ENCODE peak calls at places on chromosomes 5 and 9, in eight cellular contexts. S is HCT116, P is A549, H is HepG2, R is GM12878, V is H1, N is K562, U is SK-N-SH. E is an unnamed sample.

GRCh38 chr9:97312101-97312500 is 4.6 kb downstream of the CCDC180 start:
- DNase-seq in S (no peak), H (no peak), R (no peak), U (no peak), V (no peak), N (no peak), P (no peak), E (no peak)

GRCh38 chr5:10671041-10672008 is 89.7 kb downstream of the DAP start:
- DNase-seq in S (no peak), R (no peak), H (no peak), N (no peak), P (no peak), V (no peak), U (peak; percentile 55), E (no peak)

GRCh38 chr5:78490709-78491485 is 130.5 kb downstream of the SCAMP1 start:
- DNase-seq in S (no peak), V (no peak), U (no peak), H (no peak), R (no peak), N (no peak), P (no peak), E (peak; percentile 49)

GRCh38 chr9:95757483-95757882 is 118.0 kb upstream of the ERCC6L2 start:
- DNase-seq in V (no peak), S (no peak), P (no peak), U (no peak), H (no peak), N (no peak), R (no peak), E (no peak)

GRCh38 chr5:173625261-173625660 is 8.8 kb upstream of the BOD1 start:
- DNase-seq in P (no peak), H (no peak), V (no peak), S (no peak), R (no peak), U (no peak), N (peak; percentile 22), E (no peak)

GRCh38 chr5:159092288-159092687 is 7.4 kb downstream of the EBF1 start:
- DNase-seq in P (no peak), U (no peak), R (no peak), V (no peak), H (no peak), S (no peak), N (no peak), E (no peak)

GRCh38 chr5:143245929-143246561 is 157.4 kb downstream of the NR3C1 start:
- DNase-seq in H (peak; percentile 64), U (no peak), V (no peak), P (peak; percentile 96), R (no peak), S (peak; percentile 92), N (peak; percentile 87), E (peak; percentile 41)

GRCh38 chr9:76818271-76818670 is 54.0 kb downstream of the PCA3 start:
- DNase-seq in R (no peak), N (peak; percentile 4), V (no peak), S (peak; percentile 91), U (no peak), H (peak; percentile 15), P (peak; percentile 63), E (peak; percentile 99)

GRCh38 chr5:59321631-59322030 is 571.9 kb downstream of the PDE4D start:
- DNase-seq in N (no peak), S (no peak), H (no peak), R (no peak), P (no peak), U (no peak), V (no peak), E (no peak)

GRCh38 chr9:86977205-86977835 is 30.0 kb upstream of the GAS1 start:
- DNase-seq in R (no peak), H (no peak), V (no peak), S (no peak), U (no peak), P (no peak), N (no peak), E (no peak)

GRCh38 chr9:105405514-105406131 is 42.2 kb upstream of the FSD1L start:
- DNase-seq in N (no peak), S (no peak), R (peak; percentile 85), V (no peak), U (no peak), H (no peak), P (no peak), E (peak; percentile 40)

GRCh38 chr9:109498195-109499060 is at the start of gene PTPN3:
- DNase-seq in R (no peak), U (peak; percentile 80), S (no peak), N (no peak), V (peak; percentile 61), P (peak; percentile 64), H (no peak), E (no peak)

GRCh38 chr5:35924122-35924949 is 14.1 kb downstream of the CAPSL start:
- DNase-seq in U (no peak), H (no peak), N (no peak), S (no peak), R (no peak), P (no peak), V (no peak), E (no peak)

GRCh38 chr9:107067715-107068416 is 204.9 kb downstream of the ZNF462 start:
- DNase-seq in S (no peak), V (no peak), N (no peak), H (no peak), P (no peak), R (no peak), U (no peak), E (no peak)

GRCh38 chr5:142494119-142494518 is 169.3 kb upstream of the SPRY4 start:
- DNase-seq in R (no peak), S (no peak), N (no peak), H (no peak), P (no peak), V (no peak), U (no peak), E (no peak)

GRCh38 chr9:136671646-136672430 is 9.1 kb downstream of the EGFL7 start:
- DNase-seq in P (peak; percentile 78), U (peak; percentile 93), H (no peak), S (no peak), V (peak; percentile 92), N (peak; percentile 68), R (no peak), E (peak; percentile 62)

GRCh38 chr5:74082504-74082903 is 456.5 kb downstream of the ARHGEF28 start:
- DNase-seq in U (no peak), R (no peak), V (no peak), S (no peak), P (no peak), H (no peak), N (no peak), E (no peak)

GRCh38 chr5:140424135-140424534 is 22.5 kb downstream of the ANKHD1 start:
- DNase-seq in P (no peak), U (no peak), N (no peak), H (no peak), V (no peak), R (no peak), S (no peak), E (no peak)
- TF ChIP-seq MAX in P (no peak), U (no peak), N (no peak), H (no peak), V (no peak), R (no peak), S (no peak), E (no peak)

DNA sequence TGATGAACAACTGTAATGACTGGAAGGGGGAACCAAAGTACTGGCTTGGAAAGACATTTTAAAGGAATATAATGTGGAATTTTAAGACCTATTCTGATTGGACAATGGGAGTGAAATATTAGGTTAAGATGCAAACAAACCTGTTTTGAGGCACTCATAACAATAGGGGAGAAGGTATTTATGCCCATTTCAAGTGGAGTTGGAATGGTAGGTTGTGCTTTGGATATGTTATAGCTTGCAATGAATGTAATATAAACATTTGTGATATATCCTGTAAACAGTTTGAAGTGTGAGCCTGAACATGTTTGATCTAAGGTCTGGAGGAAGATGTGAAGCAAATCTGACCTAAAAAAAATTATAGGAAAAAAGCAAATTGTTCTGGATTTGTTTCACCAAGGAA is 129.6 kb upstream of the GRHPR start:
- DNase-seq in H (no peak), S (no peak), R (no peak), U (no peak), V (no peak), P (no peak), N (no peak), E (peak; percentile 18)
- H3K4me1 ChIP-seq in H (no peaks in the 10 kb centered on the region), S (peaks cover 5% of the 10 kb centered on the region), R (peaks cover 66% of the 10 kb centered on the region), U (peaks cover 47% of the 10 kb centered on the region), V (no peaks in the 10 kb centered on the region), P (peaks cover 44% of the 10 kb centered on the region), N (peaks cover 33% of the 10 kb centered on the region), E (peaks cover 26% of the 10 kb centered on the region)

DNA sequence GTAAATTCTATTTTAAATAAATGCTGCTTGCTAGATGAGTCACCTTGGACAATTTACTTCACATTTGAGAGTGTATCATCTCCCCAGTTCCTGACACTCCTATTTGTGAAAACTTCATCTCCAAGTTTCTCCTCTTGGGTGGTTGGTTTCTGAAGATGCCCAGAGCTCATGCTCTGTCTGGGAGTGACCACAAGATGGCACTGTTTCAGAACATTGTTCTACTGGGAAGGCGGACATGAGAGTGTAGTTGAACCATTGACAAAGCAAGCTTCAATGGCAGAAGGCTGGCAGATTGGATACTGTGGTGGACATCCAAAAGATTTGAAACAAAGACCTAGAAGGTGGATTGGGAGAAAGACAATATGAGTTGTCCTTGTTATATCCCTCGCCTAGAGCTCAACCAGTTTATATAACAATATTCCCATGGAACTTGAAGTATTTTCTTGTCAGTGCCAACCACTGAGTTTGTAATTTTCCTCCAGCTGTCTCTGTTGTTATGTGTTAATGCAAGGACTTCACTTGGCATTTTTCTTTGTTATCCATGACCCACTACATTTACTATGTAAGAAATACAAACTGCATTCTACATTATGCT is 234.3 kb upstream of the ANKH start:
- DNase-seq in N (peak; percentile 54), V (peak; percentile 67), R (no peak), S (peak; percentile 22), H (peak; percentile 36), U (peak; percentile 67), P (peak; percentile 46), E (peak; percentile 62)
- TF ChIP-seq MAX in N (no peak), V (no peak), R (no peak), S (no peak), H (no peak), U (no peak), P (no peak), E (no peak)

DNA sequence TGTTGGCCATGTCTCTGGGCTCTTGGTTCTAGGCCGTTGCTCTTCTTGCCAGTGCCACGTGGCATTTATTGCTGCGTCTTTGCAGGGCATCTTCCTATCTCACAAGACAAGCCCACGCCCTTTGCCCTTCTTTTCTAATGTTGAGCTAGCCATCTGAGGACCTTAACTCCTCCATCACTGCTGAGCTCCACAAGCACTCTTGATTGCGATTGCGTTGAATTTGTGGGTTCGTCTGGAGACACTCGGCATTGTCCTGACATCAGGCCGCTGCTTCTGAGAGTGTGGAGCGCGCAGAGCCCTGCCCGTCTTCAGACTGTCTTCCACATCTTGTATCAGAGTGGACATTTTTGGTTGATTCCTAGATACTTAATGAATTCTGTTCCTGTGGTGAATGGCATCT is 14.5 kb upstream of the FCN1 start:
- DNase-seq in U (no peak), S (no peak), H (no peak), P (no peak), V (no peak), N (no peak), R (no peak), E (no peak)
- H3K4me1 ChIP-seq in U (no peaks in the 10 kb centered on the region), S (no peaks in the 10 kb centered on the region), H (no peaks in the 10 kb centered on the region), P (no peaks in the 10 kb centered on the region), V (no peaks in the 10 kb centered on the region), N (no peaks in the 10 kb centered on the region), R (peaks cover 81% of the 10 kb centered on the region), E (no peaks in the 10 kb centered on the region)